ENCODE peak calls at places on chromosomes 16 and 17, in five cellular contexts. U, W, N, C and A are unnamed samples. For H3K36me3, the result is how much of the 10 kb centered on the place peaks cover.

GRCh38 chr17:79803997-79804855 is 7.3 kb upstream of the CBX8 start:
- DNase-seq in W (no peak), U (no peak), C (no peak), N (no peak), A (no peak)

GRCh38 chr16:81181013-81181720 is 57.3 kb upstream of the BCO1 start:
- DNase-seq in N (peak), W (peak), U (peak), C (peak), A (no peak)

GRCh38 chr16:21338537-21339268 is 60.6 kb upstream of the CRYM start:
- DNase-seq in W (no peak), U (no peak), N (no peak), C (no peak), A (no peak)

GRCh38 chr17:78458739-78459335 is 80.4 kb downstream of the PGS1 start:
- DNase-seq in W (no peak), U (no peak), N (no peak), C (no peak), A (no peak)

GRCh38 chr16:9406039-9406438 is 314.6 kb downstream of the HAPSTR1 start:
- DNase-seq in W (no peak), U (no peak), N (no peak), C (no peak), A (no peak)

GRCh38 chr17:74918906-74919305 is 4.1 kb downstream of the USH1G start:
- DNase-seq in U (no peak), W (no peak), C (no peak), N (no peak), A (no peak)

GRCh38 chr17:69870751-69871199 is 204.2 kb upstream of the KCNJ16 start:
- DNase-seq in C (no peak), U (no peak), N (no peak), W (no peak), A (no peak)

GRCh38 chr17:72970794-72971512 is 121.5 kb downstream of the SLC39A11 start:
- DNase-seq in U (peak), C (no peak), N (no peak), W (no peak), A (no peak)

GRCh38 chr16:19005561-19006445 is 22.1 kb downstream of the TMC7 start:
- DNase-seq in N (no peak), W (peak), U (no peak), C (no peak), A (no peak)

GRCh38 chr16:9138731-9139501 is 47.5 kb downstream of the HAPSTR1 start:
- DNase-seq in N (peak), U (peak), C (peak), W (peak), A (peak)

GRCh38 chr16:87033541-87034300 is 283.5 kb downstream of the C16orf95 start:
- DNase-seq in U (no peak), N (no peak), C (no peak), W (no peak), A (no peak)

GRCh38 chr17:81365601-81366585 is 29.4 kb upstream of the BAHCC1 start:
- DNase-seq in W (peak), U (peak), C (peak), N (no peak), A (no peak)

GRCh38 chr17:6070280-6070894 is at the start of gene WSCD1:
- DNase-seq in N (no peak), C (no peak), W (peak), U (peak), A (peak)

GRCh38 chr17:55394357-55395021 is 27.1 kb downstream of the MMD start:
- DNase-seq in C (no peak), W (peak), N (no peak), U (no peak), A (no peak)

GRCh38 chr17:40283662-40284061 is 4.0 kb upstream of the CDC6 start:
- DNase-seq in C (no peak), W (no peak), N (no peak), U (no peak), A (no peak)

GRCh38 chr17:14525551-14526455 is 224.9 kb downstream of the HS3ST3B1 start:
- DNase-seq in N (no peak), W (no peak), C (no peak), U (no peak), A (no peak)

GRCh38 chr16:27432600-27432957 is 30.6 kb downstream of the IL21R start:
- DNase-seq in W (no peak), C (no peak), N (no peak), U (no peak), A (no peak)
- H3K36me3 ChIP-seq in W (under half), C (under half), N (under half), U (under half), A (under half)

DNA sequence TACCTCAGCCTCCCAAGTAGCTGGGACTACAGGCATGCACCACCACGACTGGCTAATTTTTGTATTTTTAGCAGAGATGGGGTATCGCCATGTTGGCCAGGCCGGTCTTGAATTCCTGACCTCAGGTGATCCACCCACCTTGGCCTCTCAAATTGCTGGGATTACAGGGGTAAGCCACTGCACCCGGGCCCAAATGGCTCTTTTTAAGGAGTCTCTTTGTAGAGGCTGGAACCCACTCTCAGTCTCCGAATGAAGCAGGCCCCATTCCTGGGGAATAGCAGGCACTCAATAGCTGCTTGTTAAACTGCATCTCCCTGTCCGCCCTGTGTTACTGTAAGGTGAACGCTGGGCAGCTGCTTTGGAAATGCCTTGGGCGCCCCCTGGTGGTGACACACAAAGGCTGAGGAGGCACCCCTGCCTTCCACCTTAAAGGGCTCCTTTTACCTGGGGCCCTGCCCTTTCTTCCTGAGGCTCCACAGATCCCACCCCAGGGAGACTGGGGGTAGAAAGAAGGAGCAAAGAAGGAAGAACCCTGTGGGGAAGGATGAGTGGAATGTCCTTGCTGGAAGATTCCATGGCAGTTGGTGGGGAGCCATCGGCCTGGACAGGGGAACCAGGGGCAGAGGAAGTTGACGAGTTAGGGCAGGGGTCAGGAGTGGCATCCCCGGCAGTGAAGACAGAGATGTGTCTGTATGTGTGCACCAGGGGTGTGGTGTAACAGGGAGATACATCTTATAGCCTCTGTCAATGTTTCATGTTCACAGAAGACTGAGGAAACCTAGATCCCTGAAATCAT is 6.1 kb upstream of the SP2 start:
- DNase-seq in U (peak), N (peak), W (peak), C (peak), A (peak)
- TF ChIP-seq POLR2A in U (no peak), N (no peak), W (no peak), C (no peak), A (no peak)

GRCh38 chr17:37614391-37614790 is 5.2 kb upstream of the SYNRG start:
- DNase-seq in W (no peak), N (no peak), U (no peak), C (no peak), A (no peak)
- H3K36me3 ChIP-seq in W (under half), N (half or more), U (under half), C (under half), A (under half)

DNA sequence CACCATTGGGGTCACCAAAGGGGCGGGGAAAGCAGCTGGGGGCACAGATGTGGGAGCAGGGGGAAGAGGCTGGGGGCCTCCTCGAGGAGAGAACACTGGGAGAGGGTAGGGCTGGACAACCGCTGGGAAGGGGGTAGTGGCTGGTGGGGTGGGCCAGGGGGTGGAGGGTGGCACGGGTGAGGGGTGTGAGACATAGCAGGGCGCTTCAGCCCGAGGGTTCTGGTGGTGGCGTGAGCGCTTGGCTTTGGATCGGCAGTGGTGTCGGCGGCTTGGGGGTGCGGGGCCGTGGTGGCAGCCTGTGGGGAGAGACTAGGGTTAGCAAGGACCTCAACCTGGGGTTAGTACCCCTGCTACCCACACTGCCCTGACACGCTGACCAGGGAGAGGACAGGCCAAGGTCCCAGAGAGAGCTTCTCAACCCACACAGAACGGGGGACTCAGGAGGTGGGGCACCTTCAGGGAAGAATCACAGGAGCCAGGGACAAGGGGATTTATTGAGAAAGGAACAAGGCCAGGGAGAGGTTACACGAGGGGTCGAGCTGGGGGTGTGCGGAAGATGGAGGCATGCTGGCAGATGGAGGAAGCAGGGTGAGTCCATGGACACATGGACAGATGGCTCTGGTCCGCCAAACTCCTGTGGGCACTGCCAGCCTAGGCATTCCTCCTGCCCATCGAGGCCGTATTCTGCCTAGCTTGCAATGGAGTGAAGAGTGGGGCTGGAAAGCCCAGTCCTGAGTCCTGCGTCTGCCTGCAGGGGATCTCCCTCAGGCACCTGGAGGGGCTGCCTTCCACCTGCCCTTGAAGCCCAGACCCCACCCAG is 8.4 kb downstream of the PER1 start:
- DNase-seq in W (no peak), C (no peak), N (no peak), U (no peak), A (no peak)
- TF ChIP-seq POLR2A in W (peak), C (no peak), N (no peak), U (no peak), A (peak)

DNA sequence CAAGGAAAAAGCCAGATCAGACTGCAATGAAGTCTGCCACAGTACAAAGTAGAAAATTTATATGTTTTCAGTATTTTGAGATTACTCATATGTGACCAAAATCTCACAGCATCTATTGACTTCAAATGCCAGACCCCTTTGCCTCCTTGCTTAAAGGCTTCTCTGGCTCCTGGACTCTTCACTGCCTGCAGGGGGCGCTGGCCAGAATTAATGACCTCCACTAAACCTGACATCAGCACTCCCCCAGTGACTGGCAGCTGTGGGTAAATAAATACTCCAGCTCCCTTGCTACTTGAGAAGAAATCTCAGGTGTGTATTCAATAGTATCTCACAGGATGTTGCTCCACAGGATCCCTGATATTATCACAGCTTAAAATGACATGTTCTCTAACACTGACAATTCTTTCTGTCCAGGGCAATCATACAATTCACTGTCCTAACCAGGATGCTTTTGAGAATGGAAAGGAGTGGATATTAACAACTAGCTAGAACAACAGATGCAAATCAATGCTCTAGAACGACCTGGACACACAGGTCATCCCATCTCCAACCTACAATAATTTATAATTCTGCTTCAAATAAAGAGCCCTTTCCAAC is 4.0 kb downstream of the BECN1 start:
- DNase-seq in U (peak), C (no peak), N (no peak), W (peak), A (peak)
- H3K36me3 ChIP-seq in U (under half), C (under half), N (half or more), W (under half), A (under half)

DNA sequence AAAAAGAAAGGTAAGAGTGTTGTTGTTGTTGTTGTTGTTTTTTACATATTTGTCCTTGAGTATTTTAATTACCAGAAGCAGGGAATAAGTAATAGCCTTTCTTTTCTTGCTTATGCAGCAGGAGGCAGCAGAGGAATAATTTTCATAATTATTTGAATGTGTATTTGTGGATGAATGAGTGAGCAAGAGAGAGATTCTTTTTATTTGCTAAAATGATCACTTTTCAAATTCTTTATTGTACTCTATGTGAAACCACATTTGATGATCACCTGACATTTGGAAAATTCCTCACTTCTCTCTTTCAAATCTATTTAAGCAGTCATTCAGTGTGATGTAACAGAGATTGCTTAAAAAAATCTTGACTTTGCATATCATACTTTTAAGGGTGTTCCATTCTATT is 223.6 kb downstream of the BCAS3 start:
- DNase-seq in U (no peak), N (no peak), C (no peak), W (no peak), A (no peak)
- TF ChIP-seq POLR2A in U (no peak), N (no peak), C (no peak), W (no peak), A (no peak)

DNA sequence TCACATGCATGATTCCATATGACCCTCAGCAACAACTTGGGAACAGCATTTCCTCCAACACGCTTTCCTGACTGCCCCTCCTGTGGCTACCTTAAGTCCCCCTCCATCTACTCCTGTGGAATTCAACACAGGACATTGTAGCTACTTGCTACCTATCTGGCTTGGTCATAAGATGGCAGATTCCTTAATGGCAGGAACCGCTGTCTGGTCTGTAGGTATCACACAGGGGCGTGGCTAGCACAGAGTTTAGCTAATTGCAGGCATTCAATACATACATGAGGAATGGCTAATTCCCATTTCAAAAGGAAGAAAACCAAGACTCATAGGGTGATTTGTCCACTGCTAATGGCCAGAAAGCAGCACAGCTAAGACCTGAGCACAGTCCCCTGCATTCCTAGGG is 8.6 kb downstream of the LRRC59 start:
- DNase-seq in N (no peak), W (no peak), C (no peak), U (no peak), A (no peak)
- H3K36me3 ChIP-seq in N (half or more), W (under half), C (under half), U (under half), A (half or more)

DNA sequence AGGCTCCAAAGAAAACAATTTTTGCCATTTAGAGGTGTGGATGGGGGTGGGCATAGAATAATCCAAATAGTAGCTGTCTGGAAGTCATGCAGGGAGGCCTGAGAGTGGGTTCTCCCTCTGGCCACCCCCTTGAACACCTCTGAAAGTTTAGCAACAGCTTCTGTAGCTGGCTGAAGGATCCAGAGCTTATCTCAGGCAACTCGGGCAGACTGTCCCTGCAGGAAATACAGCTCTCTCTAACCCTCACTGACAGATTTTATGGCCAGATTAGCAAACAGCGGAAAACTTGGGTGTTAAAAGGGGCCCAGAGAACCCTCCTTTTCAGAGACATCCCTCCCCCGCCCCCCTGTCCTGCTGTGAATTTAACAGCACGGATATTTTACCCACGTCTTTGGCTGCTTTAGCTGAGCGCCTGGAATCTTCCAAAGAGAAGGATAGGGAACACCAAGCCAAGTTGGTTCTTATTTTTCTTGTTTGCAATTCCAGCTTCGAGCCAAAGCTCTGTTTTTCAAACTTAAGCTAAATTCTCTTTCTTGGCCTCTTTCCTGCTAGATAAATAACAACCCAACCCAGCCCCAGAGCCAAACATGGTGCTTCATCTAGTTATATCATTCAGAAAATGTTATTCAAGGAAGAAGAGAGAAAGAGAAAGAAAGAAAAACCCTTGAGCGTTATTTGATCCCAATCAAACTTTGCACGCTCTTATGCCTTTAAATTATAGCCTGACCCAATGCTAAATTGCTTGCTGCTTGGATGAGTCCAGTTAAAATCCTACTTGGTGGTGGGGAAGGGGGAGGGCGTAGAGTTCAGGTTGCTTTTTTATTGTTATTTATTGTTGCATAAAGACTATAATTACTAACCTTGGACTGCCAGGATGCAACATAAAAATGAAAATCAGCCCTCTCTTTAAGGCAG is 2.3 kb upstream of the HOXB2 start:
- DNase-seq in W (no peak), C (peak), N (no peak), U (no peak), A (no peak)
- TF ChIP-seq POLR2A in W (no peak), C (no peak), N (no peak), U (no peak), A (no peak)